ENCODE peak calls at places on chromosomes 13 and 19, in four cellular contexts. One of them, this sample, is unnamed.
A peak's percentile ranks its signal among the peaks of the same experiment; 100 is the strongest.

GRCh38 chr13:32587774-32588165 is 1.5 kb downstream of the PDS5B start:
- DNase-seq in fibroblast of mammary gland: peak; percentile 42
- DNase-seq in CD8-positive, alpha-beta T cell: no peak
- DNase-seq in suprapubic skin: no peak
- DNase-seq in this sample: no peak

GRCh38 chr13:21675095-21676007 is 4.5 kb downstream of the FGF9 start:
- DNase-seq in fibroblast of mammary gland: no peak
- DNase-seq in CD8-positive, alpha-beta T cell: peak; percentile 35
- DNase-seq in suprapubic skin: no peak
- DNase-seq in this sample: no peak

GRCh38 chr19:23055501-23055900 is 52.5 kb upstream of the ZNF728 start:
- DNase-seq in fibroblast of mammary gland: no peak
- DNase-seq in CD8-positive, alpha-beta T cell: no peak
- DNase-seq in suprapubic skin: no peak
- DNase-seq in this sample: no peak

GRCh38 chr13:46756977-46757376 is 40.0 kb downstream of the ESD start:
- DNase-seq in fibroblast of mammary gland: peak; percentile 90
- DNase-seq in CD8-positive, alpha-beta T cell: no peak
- DNase-seq in suprapubic skin: no peak
- DNase-seq in this sample: no peak

GRCh38 chr19:55482967-55483671 is 1.9 kb upstream of the NAT14 start:
- DNase-seq in fibroblast of mammary gland: no peak
- DNase-seq in CD8-positive, alpha-beta T cell: no peak
- DNase-seq in suprapubic skin: peak; percentile 60
- DNase-seq in this sample: no peak

GRCh38 chr19:34649886-34650543 is 26.9 kb downstream of the SCGB2B2 start:
- DNase-seq in fibroblast of mammary gland: no peak
- DNase-seq in CD8-positive, alpha-beta T cell: no peak
- DNase-seq in suprapubic skin: no peak
- DNase-seq in this sample: no peak

GRCh38 chr13:76730220-76730619 is 156.0 kb downstream of the KCTD12 start:
- DNase-seq in fibroblast of mammary gland: no peak
- DNase-seq in CD8-positive, alpha-beta T cell: no peak
- DNase-seq in suprapubic skin: no peak
- DNase-seq in this sample: no peak

GRCh38 chr13:51613535-51613934 is 29.3 kb downstream of the WDFY2 start:
- DNase-seq in fibroblast of mammary gland: no peak
- DNase-seq in CD8-positive, alpha-beta T cell: no peak
- DNase-seq in suprapubic skin: no peak
- DNase-seq in this sample: no peak

GRCh38 chr19:34996978-34997640 is 3.0 kb upstream of the GRAMD1A start:
- DNase-seq in fibroblast of mammary gland: no peak
- DNase-seq in CD8-positive, alpha-beta T cell: no peak
- DNase-seq in suprapubic skin: no peak
- DNase-seq in this sample: no peak

GRCh38 chr19:38046254-38047047 is 139.4 kb downstream of the SIPA1L3 start:
- DNase-seq in fibroblast of mammary gland: no peak
- DNase-seq in CD8-positive, alpha-beta T cell: no peak
- DNase-seq in suprapubic skin: no peak
- DNase-seq in this sample: no peak

GRCh38 chr13:73177017-73177416 is 118.2 kb downstream of the KLF5 start:
- DNase-seq in fibroblast of mammary gland: no peak
- DNase-seq in CD8-positive, alpha-beta T cell: no peak
- DNase-seq in suprapubic skin: no peak
- DNase-seq in this sample: no peak

GRCh38 chr19:7483720-7484201 is 5.1 kb downstream of the PEX11G start:
- DNase-seq in fibroblast of mammary gland: no peak
- DNase-seq in CD8-positive, alpha-beta T cell: no peak
- DNase-seq in suprapubic skin: no peak
- DNase-seq in this sample: no peak

GRCh38 chr19:39199025-39199424 is 2.3 kb downstream of the NCCRP1 start:
- DNase-seq in fibroblast of mammary gland: peak; percentile 73
- DNase-seq in CD8-positive, alpha-beta T cell: no peak
- DNase-seq in suprapubic skin: no peak
- DNase-seq in this sample: no peak

GRCh38 chr13:96982672-96983071 is 11.6 kb downstream of the OXGR1 start:
- DNase-seq in fibroblast of mammary gland: peak; percentile 63
- DNase-seq in CD8-positive, alpha-beta T cell: no peak
- DNase-seq in suprapubic skin: no peak
- DNase-seq in this sample: no peak

GRCh38 chr13:32587014-32587773 is 942 bp downstream of the PDS5B start:
- DNase-seq in fibroblast of mammary gland: peak; percentile 63
- DNase-seq in CD8-positive, alpha-beta T cell: peak; percentile 60
- DNase-seq in suprapubic skin: peak; percentile 80
- DNase-seq in this sample: no peak

GRCh38 chr13:39729161-39729560 is 73.7 kb downstream of the COG6 start:
- DNase-seq in fibroblast of mammary gland: peak; percentile 5
- DNase-seq in CD8-positive, alpha-beta T cell: no peak
- DNase-seq in suprapubic skin: no peak
- DNase-seq in this sample: no peak

GRCh38 chr13:26929971-26930730 is 169.6 kb upstream of the GPR12 start:
- DNase-seq in fibroblast of mammary gland: peak; percentile 60
- DNase-seq in CD8-positive, alpha-beta T cell: peak; percentile 73
- DNase-seq in suprapubic skin: no peak
- DNase-seq in this sample: peak; percentile 37

GRCh38 chr19:56119585-56119978 is 1.5 kb downstream of the ZNF787 start:
- DNase-seq in fibroblast of mammary gland: peak; percentile 61
- DNase-seq in CD8-positive, alpha-beta T cell: no peak
- DNase-seq in suprapubic skin: no peak
- DNase-seq in this sample: no peak

GRCh38 chr19:12331211-12331941 is 2.1 kb downstream of the ZNF563 start:
- DNase-seq in fibroblast of mammary gland: no peak
- DNase-seq in CD8-positive, alpha-beta T cell: peak; percentile 38
- DNase-seq in suprapubic skin: no peak
- DNase-seq in this sample: no peak

GRCh38 chr13:94248454-94249233 is 230.8 kb downstream of the DCT start:
- DNase-seq in fibroblast of mammary gland: peak; percentile 48
- DNase-seq in CD8-positive, alpha-beta T cell: no peak
- DNase-seq in suprapubic skin: no peak
- DNase-seq in this sample: no peak

GRCh38 chr13:99386495-99386894 is 79.3 kb upstream of the GPR183 start:
- DNase-seq in fibroblast of mammary gland: no peak
- DNase-seq in CD8-positive, alpha-beta T cell: peak; percentile 10
- DNase-seq in suprapubic skin: no peak
- DNase-seq in this sample: no peak

GRCh38 chr19:423691-424466 is 14.9 kb upstream of the C2CD4C start:
- DNase-seq in fibroblast of mammary gland: no peak
- DNase-seq in CD8-positive, alpha-beta T cell: no peak
- DNase-seq in suprapubic skin: no peak
- DNase-seq in this sample: no peak

GRCh38 chr13:98405690-98406344 is 171.1 kb downstream of the STK24 start:
- DNase-seq in fibroblast of mammary gland: no peak
- DNase-seq in CD8-positive, alpha-beta T cell: no peak
- DNase-seq in suprapubic skin: no peak
- DNase-seq in this sample: no peak

GRCh38 chr19:925912-926594 is at the start of gene ARID3A:
- DNase-seq in fibroblast of mammary gland: no peak
- DNase-seq in CD8-positive, alpha-beta T cell: no peak
- DNase-seq in suprapubic skin: no peak
- DNase-seq in this sample: no peak

GRCh38 chr13:78759704-78760103 is 100.7 kb upstream of the OBI1 start:
- DNase-seq in fibroblast of mammary gland: no peak
- DNase-seq in CD8-positive, alpha-beta T cell: no peak
- DNase-seq in suprapubic skin: no peak
- DNase-seq in this sample: no peak

GRCh38 chr19:10043286-10043927 is 30.1 kb downstream of the RDH8 start:
- DNase-seq in fibroblast of mammary gland: peak; percentile 49
- DNase-seq in CD8-positive, alpha-beta T cell: no peak
- DNase-seq in suprapubic skin: no peak
- DNase-seq in this sample: no peak

GRCh38 chr13:111283991-111284390 is 36.5 kb upstream of the TEX29 start:
- DNase-seq in fibroblast of mammary gland: no peak
- DNase-seq in CD8-positive, alpha-beta T cell: no peak
- DNase-seq in suprapubic skin: no peak
- DNase-seq in this sample: no peak

GRCh38 chr13:97224544-97225324 is 2.6 kb downstream of the MBNL2 start:
- DNase-seq in fibroblast of mammary gland: peak; percentile 58
- DNase-seq in CD8-positive, alpha-beta T cell: peak; percentile 30
- DNase-seq in suprapubic skin: peak; percentile 85
- DNase-seq in this sample: no peak

GRCh38 chr19:8484331-8484894 is 18.0 kb downstream of the PRAM1 start:
- DNase-seq in fibroblast of mammary gland: no peak
- DNase-seq in CD8-positive, alpha-beta T cell: no peak
- DNase-seq in suprapubic skin: no peak
- DNase-seq in this sample: no peak

GRCh38 chr19:16218851-16219250 is 21.1 kb downstream of the AP1M1 start:
- DNase-seq in fibroblast of mammary gland: no peak
- DNase-seq in CD8-positive, alpha-beta T cell: no peak
- DNase-seq in suprapubic skin: no peak
- DNase-seq in this sample: no peak

GRCh38 chr19:53112286-53112685 is 9.1 kb upstream of the ZNF160 start:
- DNase-seq in fibroblast of mammary gland: no peak
- DNase-seq in CD8-positive, alpha-beta T cell: no peak
- DNase-seq in suprapubic skin: no peak
- DNase-seq in this sample: no peak

GRCh38 chr13:31005066-31005465 is 72.6 kb downstream of the TEX26 start:
- DNase-seq in fibroblast of mammary gland: no peak
- DNase-seq in CD8-positive, alpha-beta T cell: no peak
- DNase-seq in suprapubic skin: no peak
- DNase-seq in this sample: no peak

GRCh38 chr13:31009166-31009565 is 76.7 kb downstream of the TEX26 start:
- DNase-seq in fibroblast of mammary gland: peak; percentile 34
- DNase-seq in CD8-positive, alpha-beta T cell: no peak
- DNase-seq in suprapubic skin: no peak
- DNase-seq in this sample: no peak

GRCh38 chr13:31011193-31011860 is 78.9 kb downstream of the TEX26 start:
- DNase-seq in fibroblast of mammary gland: no peak
- DNase-seq in CD8-positive, alpha-beta T cell: no peak
- DNase-seq in suprapubic skin: no peak
- DNase-seq in this sample: no peak

GRCh38 chr13:31007392-31007791 is 74.9 kb downstream of the TEX26 start:
- DNase-seq in fibroblast of mammary gland: no peak
- DNase-seq in CD8-positive, alpha-beta T cell: no peak
- DNase-seq in suprapubic skin: no peak
- DNase-seq in this sample: no peak

GRCh38 chr13:31008400-31009115 is 76.1 kb downstream of the TEX26 start:
- DNase-seq in fibroblast of mammary gland: peak; percentile 18
- DNase-seq in CD8-positive, alpha-beta T cell: no peak
- DNase-seq in suprapubic skin: no peak
- DNase-seq in this sample: no peak
- H3K4me3 ChIP-seq in fibroblast of mammary gland: no peak overlapping the region
- H3K4me3 ChIP-seq in CD8-positive, alpha-beta T cell: no peak overlapping the region
- H3K4me3 ChIP-seq in suprapubic skin: no peak overlapping the region
- H3K4me3 ChIP-seq in this sample: no peak overlapping the region

GRCh38 chr13:84433024-84433423 is 550.8 kb upstream of the SLITRK1 start:
- DNase-seq in fibroblast of mammary gland: peak; percentile 74
- DNase-seq in CD8-positive, alpha-beta T cell: no peak
- DNase-seq in suprapubic skin: no peak
- DNase-seq in this sample: no peak
- TF ChIP-seq CTCF in fibroblast of mammary gland: no peak
- TF ChIP-seq CTCF in CD8-positive, alpha-beta T cell: no peak
- TF ChIP-seq CTCF in suprapubic skin: no peak
- TF ChIP-seq CTCF in this sample: no peak

DNA sequence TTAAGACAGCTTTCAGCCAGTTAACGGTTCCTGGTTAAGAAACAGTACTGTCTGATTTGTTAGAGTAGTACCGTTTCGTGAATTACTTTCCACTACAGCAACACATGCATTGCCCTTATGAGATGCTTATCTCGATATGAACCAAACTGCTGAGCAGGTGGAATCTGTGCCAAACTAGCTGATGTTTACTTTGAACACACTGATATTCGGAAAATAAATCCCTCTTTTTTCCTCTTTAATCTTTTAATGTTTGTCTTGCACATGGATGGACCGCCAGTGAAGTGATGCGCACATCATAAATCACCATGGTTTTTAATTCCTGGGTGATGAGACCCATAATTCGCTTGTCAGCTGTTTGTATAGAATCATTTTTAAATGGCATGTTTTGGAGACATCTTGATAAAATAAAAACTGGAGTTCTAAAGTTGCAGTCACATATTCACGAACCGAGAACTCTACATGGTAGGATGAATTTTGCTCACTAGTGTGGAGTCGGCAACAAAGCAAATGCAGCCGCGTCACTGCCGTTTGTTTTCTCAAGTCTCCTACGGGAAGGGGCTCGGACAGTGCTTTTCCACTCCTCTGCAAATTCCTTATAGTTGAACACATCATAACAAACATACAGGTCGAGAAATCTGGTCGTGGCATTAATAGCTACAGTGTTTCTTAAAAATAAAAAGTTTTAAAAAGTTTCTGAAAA is 1.1 kb downstream of the GJA3 start:
- DNase-seq in fibroblast of mammary gland: peak; percentile 22
- DNase-seq in CD8-positive, alpha-beta T cell: no peak
- DNase-seq in suprapubic skin: no peak
- DNase-seq in this sample: no peak
- H3K4me3 ChIP-seq in fibroblast of mammary gland: peak overlapping the region; percentile 53
- H3K4me3 ChIP-seq in CD8-positive, alpha-beta T cell: peak overlapping the region; percentile 71
- H3K4me3 ChIP-seq in suprapubic skin: peak overlapping the region; percentile 55
- H3K4me3 ChIP-seq in this sample: peak overlapping the region; percentile 37

GRCh38 chr13:34943675-34944634 is 1.9 kb downstream of the NBEA start:
- DNase-seq in fibroblast of mammary gland: no peak
- DNase-seq in CD8-positive, alpha-beta T cell: no peak
- DNase-seq in suprapubic skin: no peak
- DNase-seq in this sample: no peak

GRCh38 chr13:34939771-34940170 is 2.3 kb upstream of the NBEA start:
- DNase-seq in fibroblast of mammary gland: no peak
- DNase-seq in CD8-positive, alpha-beta T cell: no peak
- DNase-seq in suprapubic skin: no peak
- DNase-seq in this sample: no peak

GRCh38 chr13:34942732-34943674 is 933 bp downstream of the NBEA start:
- DNase-seq in fibroblast of mammary gland: no peak
- DNase-seq in CD8-positive, alpha-beta T cell: peak; percentile 11
- DNase-seq in suprapubic skin: peak; percentile 49
- DNase-seq in this sample: no peak

GRCh38 chr13:34941436-34941834 is 635 bp upstream of the NBEA start:
- DNase-seq in fibroblast of mammary gland: no peak
- DNase-seq in CD8-positive, alpha-beta T cell: no peak
- DNase-seq in suprapubic skin: no peak
- DNase-seq in this sample: no peak

DNA sequence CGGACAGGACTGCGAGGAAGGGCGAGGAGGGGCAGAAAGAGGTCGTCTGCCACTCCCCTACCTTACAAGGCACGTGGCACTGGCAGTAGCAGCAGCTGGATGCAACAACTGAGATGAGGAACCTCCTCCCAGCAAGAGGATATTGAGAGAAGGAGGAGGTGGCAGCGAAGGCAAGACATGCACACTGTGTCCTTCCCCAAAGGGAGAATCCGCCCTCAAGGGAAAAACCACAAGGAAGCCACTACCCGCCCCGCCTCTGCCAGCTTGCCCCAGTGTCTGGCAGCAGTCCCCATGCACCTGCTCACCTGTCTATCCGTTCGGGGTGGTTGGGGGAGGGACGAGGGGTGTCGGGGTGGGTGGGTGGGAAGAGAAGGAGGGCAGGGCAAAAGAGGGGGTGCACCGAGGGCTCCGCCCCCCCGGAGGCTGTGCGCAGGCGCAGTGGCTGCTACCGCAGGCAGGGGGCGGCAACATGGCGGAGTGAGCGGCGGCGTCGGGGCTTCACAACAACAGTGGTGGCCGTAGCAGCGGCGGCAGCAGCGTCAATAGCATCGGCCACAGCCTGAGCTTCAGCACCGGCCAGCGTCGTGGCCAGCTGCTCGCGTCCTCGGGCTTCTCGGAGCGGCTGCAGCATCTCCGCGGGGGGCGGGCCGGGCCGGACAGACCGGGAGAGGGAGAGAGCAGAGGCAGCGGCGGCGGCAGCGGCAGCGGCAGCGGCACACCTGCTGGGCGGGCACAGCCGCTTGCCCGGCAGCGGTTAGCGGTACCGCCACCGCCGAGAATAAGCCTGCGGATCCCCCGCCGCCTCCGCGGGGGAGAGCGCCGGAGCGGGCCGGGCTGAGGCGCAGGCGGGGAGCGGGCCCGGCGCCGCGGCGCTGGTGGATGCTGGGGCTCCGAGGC is at the start of gene NBEA:
- DNase-seq in fibroblast of mammary gland: peak; percentile 41
- DNase-seq in CD8-positive, alpha-beta T cell: peak; percentile 72
- DNase-seq in suprapubic skin: peak; percentile 83
- DNase-seq in this sample: peak; percentile 21
- TF ChIP-seq CTCF in fibroblast of mammary gland: no peak
- TF ChIP-seq CTCF in CD8-positive, alpha-beta T cell: no peak
- TF ChIP-seq CTCF in suprapubic skin: no peak
- TF ChIP-seq CTCF in this sample: peak; percentile 4